ENCODE peak calls at places on chromosome 11, in four cellular contexts. V is GM23338, T is A549, E is HL-60. R is an unnamed sample.

GRCh38 chr11:134950692-134951304 is 538.8 kb upstream of the B3GAT1 start:
- DNase-seq in V (no peak), T (no peak), E (no peak), R (no peak)

GRCh38 chr11:38330578-38330977 is 1732.5 kb upstream of the RAG2 start:
- DNase-seq in T (no peak), E (no peak), V (no peak), R (no peak)

GRCh38 chr11:27300974-27301373 is 62.0 kb downstream of the CCDC34 start:
- DNase-seq in V (no peak), E (no peak), T (no peak), R (no peak)

GRCh38 chr11:13183094-13183825 is 94.3 kb upstream of the BMAL1 start:
- DNase-seq in V (peak), T (peak), E (peak), R (no peak)

GRCh38 chr11:11731311-11732083 is 109.7 kb upstream of the GALNT18 start:
- DNase-seq in V (no peak), E (no peak), T (no peak), R (peak)

GRCh38 chr11:119584193-119585037 is 144.6 kb downstream of the NECTIN1 start:
- DNase-seq in E (peak), V (peak), T (peak), R (no peak)

GRCh38 chr11:79438631-79439429 is 2.0 kb downstream of the TENM4 start:
- DNase-seq in V (peak), T (no peak), E (no peak), R (no peak)

GRCh38 chr11:57552479-57552878 is 15.0 kb downstream of the UBE2L6 start:
- DNase-seq in V (no peak), E (no peak), T (no peak), R (no peak)

GRCh38 chr11:9004310-9004945 is 627 bp upstream of the NRIP3 start:
- DNase-seq in T (no peak), E (no peak), V (peak), R (no peak)

GRCh38 chr11:65586676-65587075 is 8.9 kb downstream of the KCNK7 start:
- DNase-seq in E (no peak), T (no peak), V (peak), R (no peak)

GRCh38 chr11:45924036-45924915 is 1.8 kb downstream of the LARGE2 start:
- DNase-seq in T (no peak), E (no peak), V (no peak), R (no peak)

GRCh38 chr11:31977343-31977742 is 113.5 kb upstream of the RCN1 start:
- DNase-seq in V (no peak), T (no peak), E (no peak), R (no peak)

GRCh38 chr11:2762451-2762850 is 62.7 kb upstream of the KCNQ1OT1 start:
- DNase-seq in E (no peak), V (no peak), T (no peak), R (no peak)

GRCh38 chr11:62713343-62713742 is 5.9 kb downstream of the GNG3 start:
- DNase-seq in T (peak), V (no peak), E (no peak), R (no peak)

GRCh38 chr11:43576834-43577521 is 103.6 kb upstream of the HSD17B12 start:
- DNase-seq in E (no peak), V (peak), T (peak), R (peak)

GRCh38 chr11:24161587-24161986 is 335.3 kb upstream of the LUZP2 start:
- DNase-seq in E (no peak), T (no peak), V (no peak), R (no peak)

GRCh38 chr11:45411221-45411946 is 125.2 kb upstream of the SYT13 start:
- DNase-seq in T (no peak), V (peak), E (no peak), R (no peak)

GRCh38 chr11:16001899-16002426 is 354.4 kb downstream of the SOX6 start:
- DNase-seq in T (peak), E (no peak), V (peak), R (peak)

GRCh38 chr11:88174627-88175003 is 628 bp downstream of the RAB38 start:
- DNase-seq in E (peak), T (peak), V (peak), R (peak)

GRCh38 chr11:34251640-34251980 is 106.2 kb downstream of the ABTB2 start:
- DNase-seq in V (no peak), T (no peak), E (no peak), R (no peak)

GRCh38 chr11:106691807-106692365 is 326.4 kb downstream of the GUCY1A2 start:
- DNase-seq in T (no peak), V (no peak), E (no peak), R (no peak)

GRCh38 chr11:75342231-75342918 is 9.1 kb downstream of the ARRB1 start:
- DNase-seq in E (no peak), V (no peak), T (no peak), R (no peak)

GRCh38 chr11:10303558-10304363 is 1.1 kb upstream of the ADM start:
- DNase-seq in T (peak), V (peak), E (peak), R (no peak)

GRCh38 chr11:2524446-2525165 is 79.8 kb downstream of the KCNQ1 start:
- DNase-seq in T (no peak), V (no peak), E (no peak), R (no peak)

GRCh38 chr11:12455938-12456337 is 78.6 kb downstream of the PARVA start:
- DNase-seq in E (no peak), T (no peak), V (no peak), R (no peak)

GRCh38 chr11:72439455-72439854 is 5.1 kb upstream of the CLPB start:
- DNase-seq in E (peak), V (no peak), T (no peak), R (no peak)

DNA sequence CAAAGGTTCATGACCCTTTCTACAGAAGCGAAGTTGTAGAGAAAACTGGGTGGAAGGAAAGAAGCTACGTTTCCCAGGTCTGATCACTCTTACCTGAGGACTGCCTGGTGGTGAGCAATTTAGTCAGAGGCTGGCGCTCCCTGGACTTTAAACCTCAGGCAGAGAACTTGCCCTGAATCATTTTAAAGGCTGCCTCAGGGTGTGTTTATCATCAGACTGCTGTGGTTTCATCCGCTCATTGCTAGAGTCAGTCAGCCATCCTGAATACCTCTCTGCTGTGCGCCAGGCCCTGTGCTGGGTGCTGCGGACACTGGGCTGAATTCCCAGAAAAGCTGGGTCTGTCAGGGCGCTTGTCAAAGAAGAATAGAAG is 2.7 kb downstream of the DTX4 start:
- DNase-seq in E (no peak), T (no peak), V (no peak), R (no peak)
- TF ChIP-seq REST in E (no peak), T (no peak), V (no peak), R (no peak)

GRCh38 chr11:125935629-125936199 is 10.1 kb upstream of the VSIG10L2 start:
- DNase-seq in T (no peak), V (no peak), E (no peak), R (no peak)
- TF ChIP-seq REST in T (no peak), V (no peak), E (no peak), R (no peak)

DNA sequence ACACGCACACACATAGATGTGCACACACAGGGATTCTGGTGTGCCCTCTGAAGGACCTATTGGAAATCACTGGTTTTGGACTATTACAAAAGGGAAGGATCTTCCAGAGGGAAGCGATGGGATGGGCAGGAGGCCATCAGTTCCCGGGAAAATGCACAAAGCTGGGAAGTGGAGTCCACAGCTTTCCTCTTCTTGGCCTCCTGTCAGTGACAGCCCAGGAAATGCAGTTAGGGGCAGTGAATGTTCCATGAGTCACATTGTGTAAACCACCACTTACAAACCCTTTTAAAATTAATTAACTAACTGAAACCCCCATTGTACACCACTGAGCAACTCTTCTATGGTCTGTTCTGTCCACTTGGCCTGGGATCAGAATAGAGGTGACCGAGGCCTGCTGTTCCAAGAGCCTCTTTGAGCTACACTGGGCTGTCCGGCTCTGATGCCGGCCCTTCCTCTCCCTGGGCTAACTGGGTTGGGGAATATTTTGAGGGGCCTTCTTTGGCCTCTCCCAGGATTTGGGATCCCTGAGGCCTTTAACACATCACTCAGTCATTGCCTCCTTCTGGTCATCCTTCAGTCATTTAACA is 137.7 kb downstream of the FEZ1 start:
- DNase-seq in E (no peak), V (no peak), T (no peak), R (no peak)
- TF ChIP-seq REST in E (no peak), V (no peak), T (no peak), R (no peak)

GRCh38 chr11:41273908-41274307 is 185.5 kb downstream of the LRRC4C start:
- DNase-seq in V (no peak), E (no peak), T (no peak), R (no peak)

DNA sequence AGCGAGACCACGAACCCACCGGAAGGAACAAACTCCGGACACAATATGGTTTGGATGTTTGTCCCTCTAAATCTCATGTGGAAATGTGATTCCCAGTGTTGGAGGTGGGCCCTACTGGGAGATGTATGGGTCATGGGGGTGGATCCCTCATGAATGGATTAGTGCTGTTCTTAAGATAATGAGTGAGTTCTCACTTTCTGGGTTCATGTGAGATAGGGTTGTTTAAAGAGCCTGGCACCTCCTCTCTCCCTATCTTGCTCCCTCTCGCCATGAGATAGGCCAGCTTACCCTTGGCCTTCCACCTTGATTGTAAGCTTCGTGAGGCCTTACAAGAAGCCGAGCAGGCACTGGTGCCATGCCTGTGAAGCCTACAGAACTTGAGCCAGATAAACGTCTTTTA is 184.6 kb downstream of the LRRC4C start:
- DNase-seq in V (no peak), T (no peak), E (no peak), R (no peak)
- TF ChIP-seq REST in V (no peak), T (no peak), E (no peak), R (no peak)